ENCODE peak calls at places on chromosomes 6 and 20, in four cellular contexts. One of them, this sample, is unnamed.

GRCh38 chr6:38443341-38443740 is 196.4 kb downstream of the BTBD9 start:
- DNase-seq in GM12878: no peak
- DNase-seq in K562: no peak
- DNase-seq in HepG2: no peak
- DNase-seq in this sample: no peak

GRCh38 chr6:127342946-127343752 is at the start of gene ECHDC1:
- DNase-seq in GM12878: no peak
- DNase-seq in K562: peak
- DNase-seq in HepG2: peak
- DNase-seq in this sample: peak

GRCh38 chr6:158624684-158625682 is 19.6 kb downstream of the DYNLT1 start:
- DNase-seq in GM12878: no peak
- DNase-seq in K562: no peak
- DNase-seq in HepG2: no peak
- DNase-seq in this sample: no peak

GRCh38 chr6:113694278-113695077 is 162.7 kb upstream of the MARCKS start:
- DNase-seq in GM12878: no peak
- DNase-seq in K562: no peak
- DNase-seq in HepG2: peak
- DNase-seq in this sample: peak

GRCh38 chr6:20630136-20630535 is 95.9 kb downstream of the CDKAL1 start:
- DNase-seq in GM12878: no peak
- DNase-seq in K562: no peak
- DNase-seq in HepG2: no peak
- DNase-seq in this sample: no peak

GRCh38 chr6:4692664-4693063 is 83.5 kb upstream of the CDYL start:
- DNase-seq in GM12878: no peak
- DNase-seq in K562: no peak
- DNase-seq in HepG2: no peak
- DNase-seq in this sample: no peak

GRCh38 chr6:114419175-114419574 is 76.4 kb upstream of the HS3ST5 start:
- DNase-seq in GM12878: peak
- DNase-seq in K562: no peak
- DNase-seq in HepG2: peak
- DNase-seq in this sample: no peak

GRCh38 chr6:89100114-89100513 is 17.8 kb downstream of the SRSF12 start:
- DNase-seq in GM12878: no peak
- DNase-seq in K562: no peak
- DNase-seq in HepG2: no peak
- DNase-seq in this sample: no peak

DNA sequence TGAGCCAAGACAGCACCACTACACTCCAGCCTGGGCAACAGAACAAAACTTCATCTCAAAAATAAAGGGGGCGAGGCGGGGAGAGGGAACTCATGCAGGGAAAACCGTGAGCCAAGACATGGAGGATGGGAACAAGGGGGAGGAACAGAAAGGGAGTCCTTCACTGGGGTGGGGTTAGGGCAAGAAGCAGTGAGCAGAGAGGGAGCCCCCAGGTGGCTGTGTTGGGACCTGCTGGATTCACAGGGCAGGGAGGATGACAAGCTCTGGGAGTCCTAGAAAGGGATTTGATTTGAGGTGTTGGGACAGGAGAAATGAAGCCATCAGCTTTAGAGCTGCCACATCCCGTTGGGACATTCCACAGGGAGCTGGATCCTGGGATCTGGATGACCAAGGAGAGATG is 90.6 kb upstream of the TOP1 start:
- DNase-seq in GM12878: no peak
- DNase-seq in K562: peak
- DNase-seq in HepG2: no peak
- DNase-seq in this sample: no peak
- TF ChIP-seq CTCF in GM12878: peak
- TF ChIP-seq CTCF in K562: peak
- TF ChIP-seq CTCF in HepG2: peak
- TF ChIP-seq CTCF in this sample: no peak

GRCh38 chr6:41306187-41306854 is 19.8 kb upstream of the TREM1 start:
- DNase-seq in GM12878: no peak
- DNase-seq in K562: peak
- DNase-seq in HepG2: peak
- DNase-seq in this sample: peak

GRCh38 chr6:41298785-41299498 is 12.5 kb upstream of the TREM1 start:
- DNase-seq in GM12878: no peak
- DNase-seq in K562: no peak
- DNase-seq in HepG2: no peak
- DNase-seq in this sample: no peak

GRCh38 chr6:41302638-41303037 is 16.2 kb upstream of the TREM1 start:
- DNase-seq in GM12878: no peak
- DNase-seq in K562: no peak
- DNase-seq in HepG2: no peak
- DNase-seq in this sample: no peak
- TF ChIP-seq POLR2AphosphoS5 in GM12878: no peak
- TF ChIP-seq POLR2AphosphoS5 in K562: no peak
- TF ChIP-seq POLR2AphosphoS5 in HepG2: no peak
- TF ChIP-seq POLR2AphosphoS5 in this sample: no peak

GRCh38 chr20:46940616-46941015 is 46.0 kb downstream of the EYA2 start:
- DNase-seq in GM12878: no peak
- DNase-seq in K562: no peak
- DNase-seq in HepG2: no peak
- DNase-seq in this sample: no peak

GRCh38 chr20:46939566-46939965 is 44.9 kb downstream of the EYA2 start:
- DNase-seq in GM12878: no peak
- DNase-seq in K562: no peak
- DNase-seq in HepG2: no peak
- DNase-seq in this sample: no peak

GRCh38 chr20:46937140-46937523 is 42.5 kb downstream of the EYA2 start:
- DNase-seq in GM12878: no peak
- DNase-seq in K562: no peak
- DNase-seq in HepG2: no peak
- DNase-seq in this sample: no peak

GRCh38 chr20:46937827-46938226 is 43.2 kb downstream of the EYA2 start:
- DNase-seq in GM12878: no peak
- DNase-seq in K562: no peak
- DNase-seq in HepG2: no peak
- DNase-seq in this sample: no peak

GRCh38 chr20:46939031-46939430 is 44.4 kb downstream of the EYA2 start:
- DNase-seq in GM12878: no peak
- DNase-seq in K562: peak
- DNase-seq in HepG2: peak
- DNase-seq in this sample: peak
- TF ChIP-seq MYC in GM12878: no peak
- TF ChIP-seq MYC in K562: no peak
- TF ChIP-seq MYC in HepG2: no peak
- TF ChIP-seq MYC in this sample: no peak

DNA sequence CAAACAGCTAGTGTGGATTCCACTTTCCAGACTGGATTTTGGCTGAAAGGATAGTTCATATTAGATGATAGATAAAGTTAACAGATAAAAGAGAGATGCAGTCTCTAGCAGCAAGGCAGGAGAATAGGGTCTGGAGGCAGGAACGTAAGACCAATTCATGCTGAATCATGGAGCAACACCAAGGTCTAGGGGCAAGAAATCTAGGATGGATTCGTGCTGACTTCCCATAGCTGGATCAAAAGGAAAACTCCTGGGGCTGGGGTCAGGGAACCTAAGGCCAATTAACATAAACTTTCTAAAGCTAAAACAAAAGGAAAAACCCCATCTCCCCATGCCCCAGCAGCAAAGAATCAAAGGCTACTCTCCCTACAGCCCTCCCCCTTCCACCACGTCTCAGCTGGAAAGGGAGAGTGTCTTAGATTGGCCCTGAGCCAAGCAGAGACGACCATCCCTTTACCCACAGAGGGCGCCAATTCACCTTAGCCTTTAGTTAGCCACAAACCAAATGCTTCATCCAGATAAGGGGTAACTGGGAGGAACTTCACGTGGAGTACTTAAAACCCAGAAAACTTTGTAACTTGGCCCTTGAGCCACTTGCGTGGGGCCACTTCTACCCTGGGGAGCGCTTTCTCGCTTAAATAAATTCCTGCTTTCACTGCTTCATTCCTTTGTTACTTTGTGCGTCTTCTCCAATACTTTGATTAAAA is 7.6 kb downstream of the TREM1 start:
- DNase-seq in GM12878: no peak
- DNase-seq in K562: peak
- DNase-seq in HepG2: peak
- DNase-seq in this sample: peak
- TF ChIP-seq CTCF in GM12878: peak
- TF ChIP-seq CTCF in K562: peak
- TF ChIP-seq CTCF in HepG2: peak
- TF ChIP-seq CTCF in this sample: peak

GRCh38 chr6:90583783-90584481 is 2.9 kb downstream of the MAP3K7 start:
- DNase-seq in GM12878: no peak
- DNase-seq in K562: no peak
- DNase-seq in HepG2: no peak
- DNase-seq in this sample: no peak

GRCh38 chr6:90584636-90585255 is 2.1 kb downstream of the MAP3K7 start:
- DNase-seq in GM12878: no peak
- DNase-seq in K562: no peak
- DNase-seq in HepG2: no peak
- DNase-seq in this sample: no peak

GRCh38 chr6:90583179-90583578 is 3.7 kb downstream of the MAP3K7 start:
- DNase-seq in GM12878: no peak
- DNase-seq in K562: no peak
- DNase-seq in HepG2: no peak
- DNase-seq in this sample: no peak

DNA sequence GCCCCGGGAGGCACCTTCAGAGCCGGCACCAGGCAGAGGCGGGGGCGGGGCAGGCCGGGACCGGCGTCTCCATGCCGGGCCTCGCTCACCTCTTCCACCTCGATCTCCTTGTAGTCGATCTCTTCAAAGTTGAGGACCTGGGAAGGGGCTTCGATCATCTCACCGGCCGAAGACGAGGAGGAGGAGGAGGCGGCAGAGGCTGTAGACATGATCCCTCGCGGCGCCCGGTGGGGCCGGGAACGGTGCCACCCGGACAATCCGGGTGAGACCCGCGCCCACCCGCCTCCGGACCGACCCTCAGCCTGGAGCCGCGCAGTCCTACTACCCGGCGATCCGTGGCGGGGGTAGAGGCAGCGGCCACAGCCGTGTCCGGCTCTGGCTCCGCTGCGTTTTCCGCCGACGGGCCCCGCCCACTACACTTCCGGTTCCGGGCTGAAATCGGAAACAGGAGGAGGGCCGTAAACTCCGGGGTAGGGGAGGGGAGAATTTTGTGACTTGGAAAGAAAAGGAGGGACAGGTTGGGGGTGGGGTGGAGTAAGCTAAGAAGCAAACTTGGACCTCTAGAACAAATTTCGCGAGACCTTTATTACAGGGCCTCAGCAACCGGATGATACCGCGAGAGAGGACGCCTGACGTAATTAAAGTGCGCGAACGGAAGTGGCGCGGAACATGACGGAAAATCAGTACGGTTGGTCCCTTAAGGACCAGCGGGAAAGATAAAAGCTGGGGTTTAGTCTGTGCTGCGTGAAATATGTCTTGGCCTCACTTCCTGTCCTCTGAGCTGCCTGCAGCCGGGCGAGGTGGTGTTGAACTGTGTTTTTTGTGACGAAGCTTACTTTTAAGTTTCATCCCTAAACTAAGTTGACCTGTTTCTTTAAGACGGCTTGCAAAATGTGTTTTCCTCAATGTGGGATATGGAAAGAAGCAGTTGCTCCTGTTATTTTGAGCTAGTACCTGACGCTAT is at the start of gene MAP3K7:
- DNase-seq in GM12878: peak
- DNase-seq in K562: peak
- DNase-seq in HepG2: peak
- DNase-seq in this sample: peak
- TF ChIP-seq POLR2AphosphoS5 in GM12878: peak
- TF ChIP-seq POLR2AphosphoS5 in K562: peak
- TF ChIP-seq POLR2AphosphoS5 in HepG2: peak
- TF ChIP-seq POLR2AphosphoS5 in this sample: peak

GRCh38 chr6:21732731-21733130 is 139.2 kb downstream of the SOX4 start:
- DNase-seq in GM12878: no peak
- DNase-seq in K562: no peak
- DNase-seq in HepG2: no peak
- DNase-seq in this sample: no peak

GRCh38 chr6:21730533-21730932 is 137.0 kb downstream of the SOX4 start:
- DNase-seq in GM12878: no peak
- DNase-seq in K562: no peak
- DNase-seq in HepG2: no peak
- DNase-seq in this sample: no peak

GRCh38 chr6:21733311-21733710 is 139.8 kb downstream of the SOX4 start:
- DNase-seq in GM12878: no peak
- DNase-seq in K562: no peak
- DNase-seq in HepG2: no peak
- DNase-seq in this sample: no peak

GRCh38 chr6:21729431-21729830 is 135.9 kb downstream of the SOX4 start:
- DNase-seq in GM12878: no peak
- DNase-seq in K562: no peak
- DNase-seq in HepG2: no peak
- DNase-seq in this sample: no peak

DNA sequence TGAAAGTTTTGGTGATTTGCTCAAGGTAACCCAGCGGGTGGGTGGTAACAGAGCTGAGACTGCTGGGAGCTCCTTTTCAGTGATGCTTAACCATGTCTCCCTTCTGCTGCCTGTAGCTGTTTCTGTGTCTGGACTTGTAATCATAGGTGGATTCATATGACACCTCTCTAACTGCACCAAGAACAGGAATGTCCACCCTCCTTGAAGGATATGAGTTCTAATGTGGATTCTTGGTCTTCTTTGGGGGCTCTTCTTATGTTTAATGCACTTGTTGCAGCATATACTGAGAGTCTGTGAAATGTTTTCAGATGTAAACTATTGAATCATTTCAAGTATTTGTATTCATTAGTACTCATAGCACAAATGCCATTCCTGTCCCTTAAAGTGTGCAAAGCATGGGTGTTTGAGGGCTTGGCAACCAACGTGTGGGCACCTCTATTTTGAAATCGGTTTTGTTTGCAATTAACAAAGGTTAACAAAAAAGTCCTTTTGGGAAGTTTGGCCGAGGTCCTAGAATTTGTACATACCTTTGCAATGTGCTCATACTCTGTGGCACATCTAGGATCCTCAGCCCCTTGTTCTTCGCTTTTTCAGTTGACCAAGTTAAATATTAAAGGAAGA is 138.0 kb downstream of the SOX4 start:
- DNase-seq in GM12878: no peak
- DNase-seq in K562: no peak
- DNase-seq in HepG2: peak
- DNase-seq in this sample: peak
- TF ChIP-seq MYC in GM12878: no peak
- TF ChIP-seq MYC in K562: no peak
- TF ChIP-seq MYC in HepG2: no peak
- TF ChIP-seq MYC in this sample: no peak